ENCODE peak calls at places on chromosomes 2 and 18, in eight cellular contexts. One of them, this sample, is unnamed.

GRCh38 chr2:20561703-20562454 is 89.0 kb downstream of the HS1BP3 start:
- DNase-seq in BE2C: no peak
- DNase-seq in neural progenitor cell: no peak
- DNase-seq in right lobe of liver: no peak
- DNase-seq in AG10803: peak
- DNase-seq in OCI-LY7: no peak
- DNase-seq in Peyer's patch: no peak
- DNase-seq in AG09309: no peak
- DNase-seq in this sample: peak

GRCh38 chr2:71531522-71532047 is 78.2 kb downstream of the DYSF start:
- DNase-seq in neural progenitor cell: no peak
- DNase-seq in OCI-LY7: no peak
- DNase-seq in BE2C: no peak
- DNase-seq in right lobe of liver: no peak
- DNase-seq in AG10803: peak
- DNase-seq in Peyer's patch: no peak
- DNase-seq in AG09309: no peak
- DNase-seq in this sample: peak

GRCh38 chr2:175640655-175641054 is 361.4 kb downstream of the LNPK start:
- DNase-seq in Peyer's patch: no peak
- DNase-seq in right lobe of liver: no peak
- DNase-seq in OCI-LY7: no peak
- DNase-seq in neural progenitor cell: no peak
- DNase-seq in BE2C: no peak
- DNase-seq in AG09309: no peak
- DNase-seq in AG10803: no peak
- DNase-seq in this sample: no peak

GRCh38 chr18:58254873-58255511 is 211.0 kb downstream of the NEDD4L start:
- DNase-seq in neural progenitor cell: peak
- DNase-seq in right lobe of liver: no peak
- DNase-seq in AG10803: no peak
- DNase-seq in BE2C: no peak
- DNase-seq in Peyer's patch: no peak
- DNase-seq in AG09309: peak
- DNase-seq in OCI-LY7: no peak
- DNase-seq in this sample: no peak

GRCh38 chr2:176643711-176644110 is 374.5 kb downstream of the MTX2 start:
- DNase-seq in Peyer's patch: no peak
- DNase-seq in neural progenitor cell: no peak
- DNase-seq in BE2C: peak
- DNase-seq in OCI-LY7: no peak
- DNase-seq in AG10803: no peak
- DNase-seq in AG09309: no peak
- DNase-seq in right lobe of liver: no peak
- DNase-seq in this sample: peak

GRCh38 chr2:33246432-33246831 is 230.0 kb upstream of the RASGRP3 start:
- DNase-seq in OCI-LY7: no peak
- DNase-seq in neural progenitor cell: no peak
- DNase-seq in Peyer's patch: no peak
- DNase-seq in BE2C: no peak
- DNase-seq in right lobe of liver: no peak
- DNase-seq in AG10803: no peak
- DNase-seq in AG09309: no peak
- DNase-seq in this sample: no peak

GRCh38 chr2:23618696-23619530 is 233.9 kb downstream of the KLHL29 start:
- DNase-seq in BE2C: peak
- DNase-seq in OCI-LY7: no peak
- DNase-seq in AG09309: no peak
- DNase-seq in neural progenitor cell: no peak
- DNase-seq in Peyer's patch: no peak
- DNase-seq in right lobe of liver: no peak
- DNase-seq in AG10803: no peak
- DNase-seq in this sample: peak

GRCh38 chr18:79887181-79888000 is 64.1 kb downstream of the SLC66A2 start:
- DNase-seq in OCI-LY7: no peak
- DNase-seq in right lobe of liver: no peak
- DNase-seq in Peyer's patch: no peak
- DNase-seq in BE2C: no peak
- DNase-seq in neural progenitor cell: no peak
- DNase-seq in AG10803: no peak
- DNase-seq in AG09309: no peak
- DNase-seq in this sample: no peak

GRCh38 chr18:45166341-45167108 is 448.8 kb upstream of the SLC14A2 start:
- DNase-seq in AG10803: peak
- DNase-seq in neural progenitor cell: no peak
- DNase-seq in right lobe of liver: no peak
- DNase-seq in Peyer's patch: peak
- DNase-seq in OCI-LY7: no peak
- DNase-seq in AG09309: peak
- DNase-seq in BE2C: no peak
- DNase-seq in this sample: peak

GRCh38 chr18:26290388-26290787 is 64.1 kb downstream of the TAF4B start:
- DNase-seq in right lobe of liver: no peak
- DNase-seq in BE2C: no peak
- DNase-seq in neural progenitor cell: no peak
- DNase-seq in AG09309: no peak
- DNase-seq in AG10803: no peak
- DNase-seq in Peyer's patch: no peak
- DNase-seq in OCI-LY7: no peak
- DNase-seq in this sample: no peak

GRCh38 chr2:155223781-155224406 is 525.4 kb downstream of the KCNJ3 start:
- DNase-seq in neural progenitor cell: peak
- DNase-seq in OCI-LY7: peak
- DNase-seq in BE2C: peak
- DNase-seq in right lobe of liver: no peak
- DNase-seq in AG10803: no peak
- DNase-seq in AG09309: no peak
- DNase-seq in Peyer's patch: no peak
- DNase-seq in this sample: peak

GRCh38 chr2:189297446-189297845 is 117.9 kb upstream of the COL5A2 start:
- DNase-seq in AG10803: peak
- DNase-seq in AG09309: peak
- DNase-seq in right lobe of liver: no peak
- DNase-seq in neural progenitor cell: no peak
- DNase-seq in Peyer's patch: no peak
- DNase-seq in BE2C: no peak
- DNase-seq in OCI-LY7: no peak
- DNase-seq in this sample: no peak

GRCh38 chr18:58247363-58247834 is 203.4 kb downstream of the NEDD4L start:
- DNase-seq in AG09309: no peak
- DNase-seq in BE2C: peak
- DNase-seq in AG10803: no peak
- DNase-seq in Peyer's patch: no peak
- DNase-seq in neural progenitor cell: peak
- DNase-seq in right lobe of liver: no peak
- DNase-seq in OCI-LY7: no peak
- DNase-seq in this sample: peak

GRCh38 chr18:28175047-28175929 is 1.6 kb downstream of the CDH2 start:
- DNase-seq in OCI-LY7: no peak
- DNase-seq in neural progenitor cell: peak
- DNase-seq in AG10803: peak
- DNase-seq in right lobe of liver: peak
- DNase-seq in BE2C: peak
- DNase-seq in Peyer's patch: no peak
- DNase-seq in AG09309: no peak
- DNase-seq in this sample: peak

GRCh38 chr2:95353055-95353575 is 49.4 kb upstream of the FAHD2A start:
- DNase-seq in OCI-LY7: no peak
- DNase-seq in AG10803: no peak
- DNase-seq in right lobe of liver: peak
- DNase-seq in neural progenitor cell: no peak
- DNase-seq in AG09309: no peak
- DNase-seq in BE2C: no peak
- DNase-seq in Peyer's patch: peak
- DNase-seq in this sample: no peak

GRCh38 chr2:25445464-25445863 is 103.7 kb upstream of the DNMT3A start:
- DNase-seq in AG09309: no peak
- DNase-seq in right lobe of liver: no peak
- DNase-seq in BE2C: no peak
- DNase-seq in Peyer's patch: no peak
- DNase-seq in AG10803: no peak
- DNase-seq in neural progenitor cell: no peak
- DNase-seq in OCI-LY7: no peak
- DNase-seq in this sample: no peak

GRCh38 chr2:177693658-177694334 is 301.2 kb downstream of the AGPS start:
- DNase-seq in Peyer's patch: no peak
- DNase-seq in AG09309: no peak
- DNase-seq in BE2C: no peak
- DNase-seq in neural progenitor cell: no peak
- DNase-seq in right lobe of liver: no peak
- DNase-seq in OCI-LY7: no peak
- DNase-seq in AG10803: no peak
- DNase-seq in this sample: no peak

GRCh38 chr2:160871096-160871495 is 289.1 kb upstream of the TANK start:
- DNase-seq in neural progenitor cell: no peak
- DNase-seq in BE2C: no peak
- DNase-seq in right lobe of liver: no peak
- DNase-seq in AG09309: no peak
- DNase-seq in OCI-LY7: no peak
- DNase-seq in AG10803: peak
- DNase-seq in Peyer's patch: no peak
- DNase-seq in this sample: no peak

GRCh38 chr2:121828281-121828731 is 72.9 kb downstream of the TSN start:
- DNase-seq in BE2C: no peak
- DNase-seq in Peyer's patch: no peak
- DNase-seq in AG09309: no peak
- DNase-seq in AG10803: peak
- DNase-seq in right lobe of liver: no peak
- DNase-seq in neural progenitor cell: no peak
- DNase-seq in OCI-LY7: no peak
- DNase-seq in this sample: peak

GRCh38 chr2:186590538-186591441 is 934 bp downstream of the ITGAV start:
- DNase-seq in right lobe of liver: no peak
- DNase-seq in Peyer's patch: peak
- DNase-seq in OCI-LY7: peak
- DNase-seq in AG10803: no peak
- DNase-seq in BE2C: peak
- DNase-seq in neural progenitor cell: peak
- DNase-seq in AG09309: no peak
- DNase-seq in this sample: peak

GRCh38 chr2:196466581-196466980 is 172.9 kb upstream of the CCDC150 start:
- DNase-seq in neural progenitor cell: no peak
- DNase-seq in AG10803: no peak
- DNase-seq in AG09309: no peak
- DNase-seq in OCI-LY7: no peak
- DNase-seq in BE2C: no peak
- DNase-seq in right lobe of liver: no peak
- DNase-seq in Peyer's patch: no peak
- DNase-seq in this sample: no peak

GRCh38 chr2:45370367-45370766 is 240.7 kb downstream of the SRBD1 start:
- DNase-seq in AG10803: no peak
- DNase-seq in neural progenitor cell: no peak
- DNase-seq in AG09309: no peak
- DNase-seq in OCI-LY7: no peak
- DNase-seq in right lobe of liver: no peak
- DNase-seq in Peyer's patch: no peak
- DNase-seq in BE2C: no peak
- DNase-seq in this sample: no peak

GRCh38 chr2:156021326-156022040 is 311.0 kb downstream of the NR4A2 start:
- DNase-seq in Peyer's patch: no peak
- DNase-seq in AG09309: no peak
- DNase-seq in right lobe of liver: no peak
- DNase-seq in neural progenitor cell: peak
- DNase-seq in AG10803: no peak
- DNase-seq in BE2C: no peak
- DNase-seq in OCI-LY7: no peak
- DNase-seq in this sample: peak

GRCh38 chr2:134737671-134738070 is 18.9 kb upstream of the TMEM163 start:
- DNase-seq in OCI-LY7: peak
- DNase-seq in BE2C: no peak
- DNase-seq in Peyer's patch: no peak
- DNase-seq in AG10803: no peak
- DNase-seq in AG09309: no peak
- DNase-seq in neural progenitor cell: no peak
- DNase-seq in right lobe of liver: no peak
- DNase-seq in this sample: peak

GRCh38 chr2:96090527-96090926 is 25.8 kb downstream of the ADRA2B start:
- DNase-seq in OCI-LY7: no peak
- DNase-seq in Peyer's patch: peak
- DNase-seq in right lobe of liver: no peak
- DNase-seq in neural progenitor cell: no peak
- DNase-seq in BE2C: no peak
- DNase-seq in AG09309: no peak
- DNase-seq in AG10803: no peak
- DNase-seq in this sample: no peak

GRCh38 chr2:118661184-118661583 is 186.3 kb downstream of the EN1 start:
- DNase-seq in Peyer's patch: no peak
- DNase-seq in BE2C: no peak
- DNase-seq in right lobe of liver: no peak
- DNase-seq in AG10803: no peak
- DNase-seq in AG09309: no peak
- DNase-seq in neural progenitor cell: no peak
- DNase-seq in OCI-LY7: no peak
- DNase-seq in this sample: no peak
- TF ChIP-seq CTCF in Peyer's patch: no peak
- TF ChIP-seq CTCF in BE2C: no peak
- TF ChIP-seq CTCF in right lobe of liver: no peak
- TF ChIP-seq CTCF in AG10803: peak
- TF ChIP-seq CTCF in AG09309: no peak
- TF ChIP-seq CTCF in neural progenitor cell: peak
- TF ChIP-seq CTCF in OCI-LY7: no peak
- TF ChIP-seq CTCF in this sample: no peak

GRCh38 chr18:774811-775210 is 37.2 kb downstream of the YES1 start:
- DNase-seq in BE2C: no peak
- DNase-seq in neural progenitor cell: no peak
- DNase-seq in Peyer's patch: no peak
- DNase-seq in AG09309: no peak
- DNase-seq in right lobe of liver: no peak
- DNase-seq in OCI-LY7: no peak
- DNase-seq in AG10803: no peak
- DNase-seq in this sample: no peak
- H3K4me3 ChIP-seq in BE2C: no peak
- H3K4me3 ChIP-seq in neural progenitor cell: no peak
- H3K4me3 ChIP-seq in Peyer's patch: no peak
- H3K4me3 ChIP-seq in AG09309: no peak
- H3K4me3 ChIP-seq in right lobe of liver: no peak
- H3K4me3 ChIP-seq in OCI-LY7: no peak
- H3K4me3 ChIP-seq in AG10803: no peak
- H3K4me3 ChIP-seq in this sample: no peak

GRCh38 chr2:228433706-228434105 is 252.2 kb upstream of the SPHKAP start:
- DNase-seq in right lobe of liver: no peak
- DNase-seq in AG10803: peak
- DNase-seq in OCI-LY7: no peak
- DNase-seq in neural progenitor cell: no peak
- DNase-seq in AG09309: no peak
- DNase-seq in Peyer's patch: no peak
- DNase-seq in BE2C: no peak
- DNase-seq in this sample: no peak
- TF ChIP-seq CTCF in right lobe of liver: no peak
- TF ChIP-seq CTCF in AG10803: no peak
- TF ChIP-seq CTCF in OCI-LY7: no peak
- TF ChIP-seq CTCF in neural progenitor cell: no peak
- TF ChIP-seq CTCF in AG09309: no peak
- TF ChIP-seq CTCF in Peyer's patch: no peak
- TF ChIP-seq CTCF in BE2C: no peak
- TF ChIP-seq CTCF in this sample: no peak

DNA sequence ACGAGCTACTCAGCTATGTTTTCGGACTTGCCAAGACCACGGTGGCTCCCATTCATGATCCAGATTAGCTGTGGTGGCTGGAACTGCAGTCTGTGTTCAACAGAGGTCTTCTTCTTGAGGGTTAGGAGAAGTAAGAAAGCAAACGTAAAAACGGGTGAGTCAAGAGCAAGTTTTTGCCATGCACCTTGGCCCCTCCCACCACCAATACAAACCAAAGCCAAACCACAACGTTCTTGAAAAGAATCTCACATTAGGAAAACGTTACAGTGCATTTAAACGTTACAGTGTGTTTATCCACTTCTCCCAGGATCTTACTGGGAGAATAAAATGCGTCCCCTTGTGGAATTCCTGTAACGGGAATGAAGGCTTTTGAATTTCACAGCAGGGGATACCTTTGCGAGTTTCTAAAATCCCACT is 725 bp downstream of the FBXO48 start:
- DNase-seq in OCI-LY7: peak
- DNase-seq in BE2C: no peak
- DNase-seq in neural progenitor cell: peak
- DNase-seq in AG10803: peak
- DNase-seq in right lobe of liver: no peak
- DNase-seq in AG09309: peak
- DNase-seq in Peyer's patch: no peak
- DNase-seq in this sample: peak
- H3K4me3 ChIP-seq in OCI-LY7: peak
- H3K4me3 ChIP-seq in BE2C: peak
- H3K4me3 ChIP-seq in neural progenitor cell: peak
- H3K4me3 ChIP-seq in AG10803: peak
- H3K4me3 ChIP-seq in right lobe of liver: peak
- H3K4me3 ChIP-seq in AG09309: peak
- H3K4me3 ChIP-seq in Peyer's patch: peak
- H3K4me3 ChIP-seq in this sample: peak

This sample was measured in epithelial cell of esophagus.